ENCODE peak calls at places on chromosomes 12 and 14, in seven cellular contexts. D is HepG2, H is Peyer's patch, K is prostate gland, P is A549, T is H1, S is HCT116. I is an unnamed sample.

GRCh38 chr14:52974406-52974805 is 23.6 kb upstream of the FERMT2 start:
- DNase-seq in D (no peak), H (no peak), K (no peak), P (no peak), T (no peak), S (no peak), I (no peak)

GRCh38 chr12:103798586-103798985 is 42.4 kb downstream of the NT5DC3 start:
- DNase-seq in D (no peak), H (no peak), K (no peak), P (no peak), T (no peak), S (no peak), I (no peak)

GRCh38 chr12:46108721-46109120 is 118.3 kb upstream of the SCAF11 start:
- DNase-seq in D (no peak), H (no peak), K (no peak), P (no peak), T (no peak), S (no peak), I (no peak)

GRCh38 chr12:88544991-88545684 is 35.1 kb downstream of the KITLG start:
- DNase-seq in D (no peak), H (no peak), K (no peak), P (no peak), T (no peak), S (no peak), I (no peak)

GRCh38 chr12:49341777-49342065 is 4.7 kb upstream of the C1QL4 start:
- DNase-seq in D (no peak), H (no peak), K (no peak), P (no peak), T (no peak), S (no peak), I (no peak)

GRCh38 chr12:116657921-116658495 is 79.9 kb downstream of the SPRING1 start:
- DNase-seq in D (no peak), H (no peak), K (no peak), P (no peak), T (no peak), S (no peak), I (no peak)

GRCh38 chr12:12606793-12607589 is 4.7 kb upstream of the CREBL2 start:
- DNase-seq in D (peak), H (no peak), K (no peak), P (peak), T (no peak), S (no peak), I (no peak)

GRCh38 chr12:7542813-7543212 is 39.2 kb upstream of the CD163 start:
- DNase-seq in D (no peak), H (no peak), K (no peak), P (no peak), T (no peak), S (no peak), I (no peak)

GRCh38 chr14:106459971-106460730 is 933.8 kb downstream of the TMEM121 start:
- DNase-seq in D (no peak), H (peak), K (no peak), P (peak), T (no peak), S (no peak), I (no peak)

GRCh38 chr14:34623506-34623905 is 6.4 kb downstream of the SNX6 start:
- DNase-seq in D (no peak), H (no peak), K (no peak), P (no peak), T (no peak), S (no peak), I (no peak)

GRCh38 chr12:7989827-7990491 is 42.6 kb upstream of the FOXJ2 start:
- DNase-seq in D (no peak), H (peak), K (no peak), P (no peak), T (no peak), S (no peak), I (no peak)

GRCh38 chr14:34220311-34220710 is 241.7 kb downstream of the SPTSSA start:
- DNase-seq in D (no peak), H (no peak), K (no peak), P (no peak), T (no peak), S (no peak), I (no peak)

GRCh38 chr14:96811265-96811664 is 14.1 kb downstream of the VRK1 start:
- DNase-seq in D (no peak), H (no peak), K (no peak), P (no peak), T (no peak), S (no peak), I (no peak)

GRCh38 chr14:98133806-98134205 is 1138.2 kb downstream of the BCL11B start:
- DNase-seq in D (no peak), H (no peak), K (no peak), P (peak), T (no peak), S (no peak), I (no peak)

GRCh38 chr14:52153939-52154338 is 85.1 kb upstream of the NID2 start:
- DNase-seq in D (no peak), H (no peak), K (no peak), P (no peak), T (no peak), S (no peak), I (no peak)

GRCh38 chr12:130870442-130871285 is 1.2 kb upstream of the RAN start:
- DNase-seq in D (peak), H (peak), K (peak), P (peak), T (peak), S (peak), I (no peak)
- TF ChIP-seq POLR2A in D (peak), H (no peak), K (no peak), P (peak), T (peak), S (no peak), I (no peak)

GRCh38 chr14:23321572-23322547 is 603 bp downstream of the PABPN1 start:
- DNase-seq in D (peak), H (peak), K (peak), P (peak), T (no peak), S (no peak), I (no peak)
- TF ChIP-seq POLR2A in D (no peak), H (peak), K (no peak), P (peak), T (peak), S (no peak), I (no peak)

GRCh38 chr14:76151398-76152332 is at the start of gene GPATCH2L:
- DNase-seq in D (peak), H (peak), K (peak), P (peak), T (peak), S (peak), I (peak)

GRCh38 chr14:76153919-76154318 is 2.2 kb downstream of the GPATCH2L start:
- DNase-seq in D (no peak), H (no peak), K (no peak), P (no peak), T (no peak), S (no peak), I (no peak)

GRCh38 chr14:76149196-76149595 is 2.5 kb upstream of the GPATCH2L start:
- DNase-seq in D (no peak), H (no peak), K (no peak), P (no peak), T (no peak), S (no peak), I (no peak)

GRCh38 chr14:76154539-76155126 is 2.9 kb downstream of the GPATCH2L start:
- DNase-seq in D (no peak), H (no peak), K (no peak), P (no peak), T (no peak), S (no peak), I (no peak)

DNA sequence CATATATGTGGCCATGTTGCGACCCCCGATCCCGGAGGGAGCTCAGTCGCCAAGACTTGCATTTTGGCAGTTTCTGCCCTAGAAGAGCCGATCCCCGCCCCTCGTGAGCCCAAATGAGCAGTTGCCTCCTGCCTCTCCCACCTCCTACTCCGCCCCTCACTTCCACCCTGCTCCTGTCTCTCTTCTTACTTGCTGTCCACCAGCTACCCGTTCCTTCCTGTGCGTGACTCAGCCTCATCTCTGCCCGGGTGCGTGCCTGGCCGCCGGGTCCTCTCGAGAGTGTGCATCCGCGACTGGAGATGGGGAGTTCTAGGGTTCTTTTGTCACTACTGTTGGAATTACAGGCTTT is 585 bp downstream of the GPATCH2L start:
- DNase-seq in D (peak), H (peak), K (peak), P (peak), T (no peak), S (peak), I (no peak)
- TF ChIP-seq POLR2A in D (no peak), H (no peak), K (no peak), P (no peak), T (no peak), S (no peak), I (no peak)

DNA sequence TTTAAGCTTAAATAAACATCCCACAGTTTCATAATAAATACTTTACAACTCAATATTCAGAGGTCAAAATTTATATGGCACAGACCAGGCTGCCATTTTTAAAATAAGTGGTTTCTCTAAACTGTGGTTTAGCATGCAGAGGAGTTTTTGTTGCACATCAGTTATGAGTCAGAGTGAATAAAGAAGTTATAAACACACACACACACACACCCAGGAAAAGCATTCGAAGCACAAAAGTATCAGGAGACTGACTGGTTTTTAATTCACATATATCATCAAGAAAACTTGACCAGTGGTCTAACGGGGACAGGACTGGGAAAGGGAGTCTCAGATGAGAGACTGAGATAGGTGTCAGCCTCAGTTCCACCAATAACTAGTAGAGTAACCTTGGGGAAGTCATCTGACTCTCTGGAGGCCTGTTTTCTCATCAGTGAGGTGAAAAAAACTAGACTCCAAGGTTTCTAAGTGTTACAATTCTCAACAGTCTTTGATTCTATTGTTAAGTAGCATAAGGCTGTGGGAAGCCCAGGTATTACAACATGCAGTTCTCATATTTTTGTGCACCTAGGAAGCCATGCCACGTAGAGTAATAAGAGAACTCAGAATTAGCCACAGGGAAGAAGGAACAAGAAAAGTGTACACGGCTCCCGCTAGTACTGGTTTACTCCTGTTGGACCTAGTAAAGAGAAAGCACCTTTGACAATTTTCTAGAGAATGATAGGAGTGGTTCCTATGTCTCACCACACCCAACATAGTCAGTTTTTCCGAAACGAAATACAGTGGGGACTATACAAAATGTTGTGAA is 5.2 kb downstream of the PPTC7 start:
- DNase-seq in D (no peak), H (no peak), K (no peak), P (peak), T (no peak), S (peak), I (no peak)
- TF ChIP-seq POLR2A in D (no peak), H (no peak), K (no peak), P (no peak), T (no peak), S (no peak), I (no peak)

GRCh38 chr12:68094645-68095395 is 64.7 kb downstream of the IFNG start:
- DNase-seq in D (no peak), H (no peak), K (no peak), P (no peak), T (no peak), S (no peak), I (no peak)
- TF ChIP-seq POLR2A in D (no peak), H (no peak), K (no peak), P (no peak), T (no peak), S (no peak), I (no peak)

DNA sequence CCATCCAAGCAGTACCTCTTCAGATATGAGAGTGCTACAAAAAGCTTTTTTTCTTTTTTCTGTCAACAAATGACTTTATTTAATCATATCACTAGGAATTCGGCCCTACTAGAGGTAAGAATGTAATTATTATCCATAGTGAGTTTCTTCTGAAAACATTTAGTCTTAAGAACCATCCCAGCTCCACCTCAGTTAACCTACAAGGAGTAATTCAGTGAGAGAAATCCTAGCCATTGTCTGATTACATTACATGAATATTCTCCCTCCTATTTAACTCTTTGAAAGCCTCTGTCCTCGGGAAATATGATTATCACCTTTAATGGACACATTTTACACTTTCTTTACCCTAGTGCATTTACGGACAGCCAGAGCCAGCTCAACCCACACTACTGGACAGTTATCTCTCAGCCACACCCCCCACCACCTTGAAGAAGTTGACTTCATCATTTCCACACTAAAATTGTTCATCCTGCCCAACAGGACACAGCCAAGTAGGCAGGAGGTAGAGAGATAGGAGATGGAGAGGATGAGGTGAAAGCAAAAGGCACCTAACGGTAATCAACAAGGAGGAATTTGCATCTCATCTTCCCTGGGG is 1.3 kb downstream of the PPFIA2 start:
- DNase-seq in D (no peak), H (no peak), K (no peak), P (no peak), T (no peak), S (no peak), I (no peak)
- TF ChIP-seq POLR2A in D (no peak), H (no peak), K (no peak), P (no peak), T (no peak), S (no peak), I (no peak)

GRCh38 chr12:76043377-76043776 is 11.8 kb upstream of the PHLDA1 start:
- DNase-seq in D (no peak), H (no peak), K (no peak), P (no peak), T (no peak), S (no peak), I (no peak)
- TF ChIP-seq POLR2A in D (no peak), H (no peak), K (no peak), P (no peak), T (peak), S (no peak), I (no peak)

GRCh38 chr12:52248541-52249035 is 15.5 kb downstream of the KRT7 start:
- DNase-seq in D (no peak), H (peak), K (no peak), P (no peak), T (no peak), S (no peak), I (no peak)
- TF ChIP-seq POLR2A in D (no peak), H (no peak), K (no peak), P (no peak), T (no peak), S (no peak), I (no peak)

I was measured in vagina.